ENCODE peak calls at places on chromosomes 11 and 22, in nine cellular contexts. Y is HCT116, S is tibial nerve, U is right lobe of liver, J is A549, R is body of pancreas, K is endothelial cell of umbilical vein, N is heart left ventricle, Z is ovary. P is an unnamed sample. For H3K4me1, the result is how much of the 10 kb centered on the place peaks cover.

GRCh38 chr22:35950262-35950661 is 78.4 kb downstream of the RBFOX2 start:
- DNase-seq in Y (no peak), S (no peak), U (no peak), J (no peak), R (no peak), K (no peak), N (no peak), Z (no peak), P (no peak)

GRCh38 chr22:19962909-19963806 is 21.5 kb upstream of the TXNRD2 start:
- DNase-seq in Y (peak), S (no peak), U (peak), J (no peak), R (peak), K (peak), N (no peak), Z (no peak), P (no peak)

GRCh38 chr22:38973289-38974169 is 8.6 kb upstream of the APOBEC3B start:
- DNase-seq in Y (no peak), S (peak), U (no peak), J (peak), R (no peak), K (peak), N (no peak), Z (peak), P (no peak)

GRCh38 chr11:119759324-119759723 is 30.3 kb upstream of the NECTIN1 start:
- DNase-seq in Y (peak), S (no peak), U (no peak), J (no peak), R (no peak), K (no peak), N (no peak), Z (no peak), P (no peak)

GRCh38 chr11:72191961-72192381 is at the start of gene FOLR1:
- DNase-seq in Y (peak), S (no peak), U (no peak), J (no peak), R (no peak), K (no peak), N (no peak), Z (no peak), P (no peak)

GRCh38 chr11:13224324-13224723 is 53.3 kb upstream of the BMAL1 start:
- DNase-seq in Y (no peak), S (no peak), U (no peak), J (no peak), R (no peak), K (no peak), N (no peak), Z (no peak), P (no peak)

GRCh38 chr22:42742940-42743339 is 22.3 kb upstream of the A4GALT start:
- DNase-seq in Y (no peak), S (no peak), U (no peak), J (no peak), R (no peak), K (no peak), N (peak), Z (no peak), P (peak)

GRCh38 chr11:102581091-102581490 is 44.0 kb downstream of the MMP20 start:
- DNase-seq in Y (no peak), S (no peak), U (no peak), J (no peak), R (no peak), K (no peak), N (no peak), Z (no peak), P (no peak)

GRCh38 chr11:1744137-1744878 is 6.1 kb downstream of the IFITM10 start:
- DNase-seq in Y (no peak), S (peak), U (peak), J (no peak), R (no peak), K (no peak), N (no peak), Z (no peak), P (peak)

GRCh38 chr11:79182794-79183193 is 258.0 kb downstream of the TENM4 start:
- DNase-seq in Y (no peak), S (no peak), U (no peak), J (no peak), R (no peak), K (no peak), N (no peak), Z (no peak), P (no peak)

GRCh38 chr11:83294208-83294607 is 8.0 kb upstream of the CCDC90B start:
- DNase-seq in Y (no peak), S (no peak), U (no peak), J (no peak), R (no peak), K (no peak), N (no peak), Z (no peak), P (no peak)

GRCh38 chr11:93484716-93485115 is 58.5 kb downstream of the SMCO4 start:
- DNase-seq in Y (no peak), S (no peak), U (no peak), J (no peak), R (peak), K (no peak), N (no peak), Z (peak), P (no peak)

GRCh38 chr11:82718307-82718706 is 15.4 kb downstream of the FAM181B start:
- DNase-seq in Y (peak), S (peak), U (no peak), J (peak), R (peak), K (peak), N (no peak), Z (no peak), P (no peak)

GRCh38 chr11:837189-837989 is 4.6 kb downstream of the CD151 start:
- DNase-seq in Y (no peak), S (no peak), U (no peak), J (no peak), R (no peak), K (no peak), N (no peak), Z (no peak), P (no peak)

GRCh38 chr11:2462986-2463765 is 18.4 kb downstream of the KCNQ1 start:
- DNase-seq in Y (peak), S (no peak), U (no peak), J (no peak), R (peak), K (no peak), N (peak), Z (no peak), P (no peak)

GRCh38 chr22:37016134-37016910 is 2.9 kb downstream of the TST start:
- DNase-seq in Y (no peak), S (no peak), U (no peak), J (no peak), R (no peak), K (no peak), N (no peak), Z (no peak), P (no peak)

GRCh38 chr11:45094958-45095690 is 51.3 kb upstream of the PRDM11 start:
- DNase-seq in Y (no peak), S (no peak), U (no peak), J (no peak), R (no peak), K (no peak), N (peak), Z (no peak), P (no peak)

GRCh38 chr11:7250166-7250565 is 1.5 kb upstream of the SYT9 start:
- DNase-seq in Y (no peak), S (no peak), U (no peak), J (no peak), R (no peak), K (no peak), N (no peak), Z (no peak), P (no peak)

GRCh38 chr11:67275606-67276409 is 9.5 kb downstream of the GRK2 start:
- DNase-seq in Y (no peak), S (no peak), U (no peak), J (no peak), R (peak), K (no peak), N (peak), Z (no peak), P (peak)
- TF ChIP-seq POLR2A in Y (no peak), S (no peak), U (no peak), J (no peak), R (no peak), K (no peak), N (no peak), Z (no peak), P (no peak)

GRCh38 chr11:63906585-63906984 is 10.4 kb downstream of the RCOR2 start:
- DNase-seq in Y (no peak), S (no peak), U (no peak), J (no peak), R (peak), K (no peak), N (no peak), Z (no peak), P (no peak)
- TF ChIP-seq CTCF in Y (peak), S (peak), U (peak), J (peak), R (peak), K (peak), N (peak), Z (no peak), P (no peak)

DNA sequence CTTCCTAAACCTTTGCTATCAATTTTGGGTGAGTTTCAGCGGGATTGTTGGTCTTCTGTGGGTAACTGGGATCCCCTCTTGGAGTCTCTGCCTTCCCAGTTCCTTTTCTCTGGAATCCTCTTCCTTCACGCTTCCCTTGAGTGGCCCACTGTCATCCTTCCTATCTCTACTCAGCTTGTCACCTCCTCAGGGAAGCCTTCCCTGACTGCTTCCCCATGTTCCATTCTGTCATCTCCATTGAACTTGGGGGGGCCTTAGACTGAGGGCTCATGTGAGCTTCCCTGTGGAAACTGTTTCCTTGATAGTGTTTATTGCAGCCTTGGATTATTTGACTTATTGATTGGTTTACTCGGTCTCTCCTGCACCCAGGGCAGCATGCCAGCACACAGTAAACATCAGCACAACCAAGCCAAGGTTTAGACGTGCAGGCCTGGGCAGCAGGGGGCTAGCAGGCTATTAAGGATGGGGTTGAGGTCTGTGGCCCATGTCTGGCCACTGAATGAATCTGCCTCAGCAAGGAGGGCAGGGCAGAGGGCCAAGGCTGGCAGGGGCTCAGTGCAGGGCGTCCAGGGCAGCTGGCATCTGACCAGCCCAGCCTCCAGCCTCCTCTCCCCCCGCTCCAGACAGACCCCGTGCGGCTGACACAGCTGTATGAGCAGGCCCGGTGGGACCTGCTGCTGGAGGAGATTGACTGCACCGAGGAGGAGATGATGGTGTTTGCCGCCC is 7.2 kb downstream of the TRPT1 start:
- DNase-seq in Y (no peak), S (no peak), U (peak), J (no peak), R (peak), K (no peak), N (no peak), Z (no peak), P (no peak)
- H3K4me1 ChIP-seq in Y (under half), S (under half), U (under half), J (under half), R (under half), K (under half), N (under half), Z (under half), P (under half)

GRCh38 chr11:65573391-65574146 is 1.2 kb downstream of the FAM89B start:
- DNase-seq in Y (no peak), S (no peak), U (no peak), J (no peak), R (peak), K (no peak), N (no peak), Z (peak), P (peak)

GRCh38 chr11:65575568-65576231 is at the start of gene EHBP1L1:
- DNase-seq in Y (no peak), S (no peak), U (peak), J (peak), R (peak), K (peak), N (peak), Z (peak), P (peak)

GRCh38 chr11:65572356-65573043 is at the start of gene FAM89B:
- DNase-seq in Y (no peak), S (peak), U (peak), J (peak), R (peak), K (peak), N (peak), Z (peak), P (peak)

GRCh38 chr11:65574963-65575567 is 788 bp upstream of the EHBP1L1 start:
- DNase-seq in Y (no peak), S (no peak), U (no peak), J (no peak), R (peak), K (peak), N (no peak), Z (no peak), P (peak)

GRCh38 chr11:65574147-65574962 is 1.5 kb upstream of the EHBP1L1 start:
- DNase-seq in Y (peak), S (peak), U (peak), J (peak), R (peak), K (peak), N (peak), Z (peak), P (peak)
- TF ChIP-seq POLR2A in Y (no peak), S (no peak), U (peak), J (peak), R (no peak), K (peak), N (peak), Z (no peak), P (peak)

GRCh38 chr22:31616315-31616980 is 45.6 kb downstream of the PISD start:
- DNase-seq in Y (no peak), S (no peak), U (no peak), J (no peak), R (no peak), K (no peak), N (no peak), Z (no peak), P (no peak)

GRCh38 chr22:31618057-31618456 is 44.0 kb downstream of the PISD start:
- DNase-seq in Y (no peak), S (no peak), U (no peak), J (no peak), R (no peak), K (no peak), N (no peak), Z (no peak), P (no peak)

GRCh38 chr22:31619611-31620300 is 42.3 kb downstream of the PISD start:
- DNase-seq in Y (no peak), S (no peak), U (no peak), J (no peak), R (no peak), K (no peak), N (no peak), Z (no peak), P (no peak)

GRCh38 chr22:31620756-31621480 is 41.1 kb downstream of the PISD start:
- DNase-seq in Y (no peak), S (no peak), U (no peak), J (no peak), R (no peak), K (no peak), N (no peak), Z (no peak), P (no peak)

GRCh38 chr22:31618471-31619176 is 43.4 kb downstream of the PISD start:
- DNase-seq in Y (no peak), S (no peak), U (no peak), J (no peak), R (no peak), K (no peak), N (no peak), Z (no peak), P (no peak)
- TF ChIP-seq CTCF in Y (no peak), S (no peak), U (no peak), J (no peak), R (no peak), K (no peak), N (no peak), Z (no peak), P (no peak)